ENCODE peak calls at places on chromosomes 4 and X, in ten cellular contexts. F is heart left ventricle; J is cardiac fibroblast; G is lower lobe of right lung; H is fibroblast of mammary gland; I is lung; U is CD8-positive, alpha-beta T cell; M is astrocyte; R is Peyer's patch; X is CD8-positive, alpha-beta memory T cell. K is an unnamed sample.

GRCh38 chrX:57227691-57228090 is 58.8 kb upstream of the FAAH2 start:
- DNase-seq in R (no peak), J (no peak), U (no peak), X (no peak), I (no peak), H (no peak), F (no peak), M (no peak), G (no peak), K (no peak)

GRCh38 chrX:100864967-100865366 is 9.2 kb downstream of the NOX1 start:
- DNase-seq in U (no peak), R (no peak), H (peak; percentile 64), M (peak; percentile 52), I (no peak), G (no peak), X (no peak), F (no peak), J (peak; percentile 58), K (peak; percentile 20)

GRCh38 chr4:53646792-53647191 is 55.5 kb upstream of the LNX1 start:
- DNase-seq in G (no peak), X (no peak), I (no peak), U (no peak), H (no peak), J (no peak), F (no peak), R (peak; percentile 61), M (no peak), K (no peak)

GRCh38 chrX:71131510-71131909 is 13.1 kb downstream of the MED12 start:
- DNase-seq in R (no peak), I (no peak), G (no peak), X (no peak), M (no peak), J (no peak), H (no peak), U (no peak), F (no peak), K (no peak)

GRCh38 chr4:119238068-119238722 is 25.7 kb downstream of the USP53 start:
- DNase-seq in I (no peak), H (no peak), U (no peak), G (no peak), F (no peak), X (no peak), R (no peak), J (peak; percentile 31), M (no peak), K (no peak)

GRCh38 chr4:149589826-149590225 is 225.8 kb downstream of the IQCM start:
- DNase-seq in F (no peak), G (no peak), J (no peak), H (no peak), R (no peak), X (no peak), M (no peak), I (no peak), U (no peak), K (no peak)

GRCh38 chrX:2627272-2627867 is 63.7 kb upstream of the CD99 start:
- DNase-seq in U (peak; percentile 43), F (no peak), G (no peak), I (no peak), J (peak; percentile 61), M (peak; percentile 14), X (no peak), R (peak; percentile 64), H (peak; percentile 46), K (peak; percentile 45)

GRCh38 chrX:85065512-85066198 is 62.0 kb downstream of the APOOL start:
- DNase-seq in G (no peak), F (no peak), M (no peak), R (no peak), U (no peak), J (no peak), X (no peak), I (no peak), H (no peak), K (no peak)

GRCh38 chrX:50206753-50207152 is 2.2 kb downstream of the CCNB3 start:
- DNase-seq in J (no peak), R (no peak), M (no peak), G (no peak), H (no peak), F (no peak), U (no peak), X (no peak), I (no peak), K (no peak)

GRCh38 chrX:108397627-108398392 is 40.4 kb downstream of the COL4A6 start:
- DNase-seq in M (peak; percentile 25), R (no peak), F (no peak), H (peak; percentile 74), G (no peak), J (peak; percentile 69), X (no peak), U (no peak), I (no peak), K (no peak)

GRCh38 chrX:106933538-106933961 is 13.3 kb downstream of the CLDN2 start:
- DNase-seq in X (no peak), F (no peak), J (no peak), H (no peak), R (peak; percentile 54), U (no peak), M (peak; percentile 47), I (peak; percentile 31), G (no peak), K (no peak)

GRCh38 chrX:22135994-22136684 is 104.0 kb downstream of the PHEX start:
- DNase-seq in I (no peak), U (peak; percentile 25), F (no peak), R (peak; percentile 52), J (peak; percentile 65), H (peak; percentile 79), G (no peak), M (peak; percentile 68), X (no peak), K (peak; percentile 67)

GRCh38 chrX:151704023-151704663 is 8.9 kb downstream of the PRRG3 start:
- DNase-seq in F (no peak), U (no peak), X (no peak), R (peak; percentile 33), H (no peak), M (no peak), I (no peak), J (no peak), G (no peak), K (no peak)

GRCh38 chr4:55866290-55866907 is 13.0 kb downstream of the EXOC1 start:
- DNase-seq in J (peak; percentile 98), U (no peak), R (no peak), F (no peak), G (no peak), X (no peak), H (peak; percentile 97), M (peak; percentile 96), I (no peak), K (peak; percentile 93)

GRCh38 chrX:102746134-102746584 is 25.6 kb downstream of the GPRASP3 start:
- DNase-seq in M (no peak), H (peak; percentile 10), G (peak; percentile 54), U (peak; percentile 21), R (peak; percentile 54), F (peak; percentile 48), J (peak; percentile 10), X (no peak), I (no peak), K (peak; percentile 16)

GRCh38 chrX:77431227-77431626 is 16.0 kb upstream of the FGF16 start:
- DNase-seq in F (no peak), H (peak; percentile 70), U (no peak), G (no peak), X (no peak), J (no peak), R (no peak), I (no peak), M (peak; percentile 58), K (peak; percentile 89)

GRCh38 chrX:136766785-136767103 is 14.0 kb downstream of the ARHGEF6 start:
- DNase-seq in R (no peak), F (no peak), I (no peak), U (no peak), H (no peak), G (no peak), M (no peak), J (no peak), X (no peak), K (no peak)

GRCh38 chr4:75844151-75844662 is 58.0 kb downstream of the PPEF2 start:
- DNase-seq in G (no peak), M (peak; percentile 95), J (peak; percentile 92), X (no peak), R (no peak), U (no peak), F (no peak), H (peak; percentile 84), I (no peak), K (peak; percentile 96)

GRCh38 chr4:113049421-113050355 is at the start of gene ANK2:
- DNase-seq in G (no peak), H (peak; percentile 28), U (no peak), X (no peak), R (no peak), F (no peak), M (peak; percentile 47), I (no peak), J (peak; percentile 5), K (peak; percentile 6)
- H3K4me3 ChIP-seq in G (no peak within 1 kb of the TSS), H (no peak within 1 kb of the TSS), U (no peak within 1 kb of the TSS), X (no peak within 1 kb of the TSS), R (peak within 1 kb of the TSS; percentile 13), F (no peak within 1 kb of the TSS), M (peak within 1 kb of the TSS; percentile 38), I (no peak within 1 kb of the TSS), J (no peak within 1 kb of the TSS), K (no peak within 1 kb of the TSS)

GRCh38 chr4:153676984-153677383 is 7.1 kb upstream of the TLR2 start:
- DNase-seq in M (peak; percentile 91), X (no peak), F (no peak), H (peak; percentile 88), J (peak; percentile 96), G (no peak), R (no peak), U (no peak), I (no peak), K (peak; percentile 46)
- H3K4me3 ChIP-seq in M (no peak overlapping the region), X (no peak overlapping the region), F (no peak overlapping the region), H (no peak overlapping the region), J (no peak overlapping the region), G (no peak overlapping the region), R (no peak overlapping the region), U (no peak overlapping the region), I (no peak overlapping the region), K (no peak overlapping the region)

GRCh38 chr4:190020790-190021717 is 6.0 kb downstream of the FRG2 start:
- DNase-seq in M (peak; percentile 7), J (peak; percentile 27), U (peak; percentile 25), R (no peak), G (peak; percentile 52), I (peak; percentile 54), X (no peak), F (no peak), H (peak; percentile 23), K (peak; percentile 34)
- H3K4me3 ChIP-seq in M (peak overlapping the region; percentile 23), J (no peak overlapping the region), U (no peak overlapping the region), R (peak overlapping the region; percentile 0), G (peak overlapping the region; percentile 17), I (no peak overlapping the region), X (no peak overlapping the region), F (no peak overlapping the region), H (no peak overlapping the region), K (no peak overlapping the region)

DNA sequence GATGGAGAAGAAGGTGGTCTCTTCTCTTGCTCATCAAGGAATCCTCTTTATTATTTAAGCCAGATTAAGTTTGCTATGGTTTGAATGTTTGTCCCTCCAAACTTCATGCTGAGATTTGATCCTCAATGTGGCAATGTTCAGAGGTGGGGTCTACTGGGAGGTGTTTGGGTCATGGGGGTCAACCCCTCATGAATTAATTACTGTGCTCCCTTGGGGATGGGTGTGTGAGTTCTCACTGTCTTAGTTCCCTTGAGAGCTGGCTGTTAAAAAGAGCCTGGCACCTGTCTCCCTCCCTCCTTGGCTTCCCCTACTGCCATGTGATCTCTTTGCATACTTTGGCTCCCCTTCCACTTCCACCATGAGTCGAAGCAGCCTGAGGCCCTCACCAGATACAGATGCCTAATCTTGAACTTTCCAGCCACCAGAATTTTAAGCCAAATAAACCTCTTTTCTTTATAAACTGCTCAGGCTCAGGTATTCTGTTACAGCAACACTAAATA is 36.0 kb upstream of the CD38 start:
- DNase-seq in I (no peak), M (no peak), X (no peak), J (no peak), F (no peak), U (no peak), H (no peak), G (no peak), R (no peak), K (no peak)
- H3K4me3 ChIP-seq in I (no peak overlapping the region), M (no peak overlapping the region), X (no peak overlapping the region), J (no peak overlapping the region), F (no peak overlapping the region), U (no peak overlapping the region), H (no peak overlapping the region), G (no peak overlapping the region), R (no peak overlapping the region), K (no peak overlapping the region)